ENCODE peak calls at places on chromosome 10, in seven cellular contexts. B is mammary epithelial cell; R is CD4-positive, CD25-positive, alpha-beta regulatory T cell; Z is PC-9; T is pancreas; J is colonic mucosa; K is cardiac muscle cell. Y is an unnamed sample.

GRCh38 chr10:127375423-127375822 is 173.7 kb upstream of the NPS start:
- DNase-seq in T (no peak), B (no peak), Z (no peak), K (no peak), R (no peak), J (no peak), Y (no peak)

GRCh38 chr10:42769653-42770052 is 12.9 kb upstream of the BMS1 start:
- DNase-seq in B (no peak), T (no peak), R (no peak), Z (peak; percentile 74), J (peak; percentile 65), K (no peak), Y (no peak)

GRCh38 chr10:119306514-119306951 is 99.2 kb downstream of the GRK5 start:
- DNase-seq in T (no peak), Z (peak; percentile 40), J (no peak), B (no peak), R (peak; percentile 89), K (no peak), Y (peak; percentile 96)

GRCh38 chr10:45404770-45405120 is 30.7 kb downstream of the ALOX5 start:
- DNase-seq in B (no peak), Z (no peak), J (no peak), T (no peak), R (no peak), K (no peak), Y (no peak)

GRCh38 chr10:93579089-93579488 is 12.6 kb downstream of the FFAR4 start:
- DNase-seq in B (peak; percentile 84), T (no peak), Z (peak; percentile 58), R (no peak), J (peak; percentile 52), K (no peak), Y (no peak)

GRCh38 chr10:58291538-58292174 is 22.7 kb downstream of the CISD1 start:
- DNase-seq in Z (peak; percentile 35), R (peak; percentile 59), J (no peak), K (peak; percentile 80), B (peak; percentile 42), T (no peak), Y (peak; percentile 70)

GRCh38 chr10:24897326-24897926 is 55.0 kb downstream of the PRTFDC1 start:
- DNase-seq in T (no peak), K (peak; percentile 77), J (no peak), B (no peak), R (peak; percentile 37), Z (peak; percentile 28), Y (no peak)

GRCh38 chr10:119456435-119456810 is 86.1 kb downstream of the RGS10 start:
- DNase-seq in Z (no peak), R (no peak), T (no peak), J (no peak), K (no peak), B (no peak), Y (no peak)

GRCh38 chr10:132514841-132515521 is 22.6 kb upstream of the INPP5A start:
- DNase-seq in Z (no peak), T (no peak), R (no peak), K (no peak), B (no peak), J (no peak), Y (no peak)

GRCh38 chr10:70145166-70145665 is 1.3 kb downstream of the TYSND1 start:
- DNase-seq in J (no peak), B (no peak), T (peak; percentile 45), K (peak; percentile 18), R (peak; percentile 20), Z (peak; percentile 14), Y (no peak)

GRCh38 chr10:905503-905902 is 26.0 kb downstream of the LARP4B start:
- DNase-seq in J (no peak), B (peak; percentile 8), T (no peak), R (no peak), Z (no peak), K (peak; percentile 9), Y (no peak)

GRCh38 chr10:70726909-70727495 is 54.7 kb downstream of the ADAMTS14 start:
- DNase-seq in J (no peak), R (no peak), Z (no peak), B (no peak), K (no peak), T (no peak), Y (no peak)

GRCh38 chr10:23344251-23344841 is at the start of gene C10orf67:
- DNase-seq in Z (peak; percentile 59), K (peak; percentile 82), T (no peak), J (peak; percentile 23), B (peak; percentile 43), R (peak; percentile 51), Y (no peak)

GRCh38 chr10:11527700-11528255 is 83.7 kb downstream of the USP6NL start:
- DNase-seq in B (peak; percentile 28), Z (no peak), R (peak; percentile 46), K (no peak), T (no peak), J (no peak), Y (peak; percentile 23)

GRCh38 chr10:115432188-115432819 is 339.1 kb downstream of the ATRNL1 start:
- DNase-seq in Z (no peak), K (peak; percentile 11), B (peak; percentile 8), R (no peak), T (no peak), J (no peak), Y (peak; percentile 2)

GRCh38 chr10:74107391-74107790 is 43.2 kb downstream of the AP3M1 start:
- DNase-seq in J (no peak), Z (no peak), K (no peak), B (no peak), R (no peak), T (no peak), Y (no peak)

GRCh38 chr10:116765549-116766162 is 23.3 kb upstream of the HSPA12A start:
- DNase-seq in Z (no peak), R (peak; percentile 41), J (peak; percentile 73), B (no peak), K (peak; percentile 29), T (no peak), Y (no peak)

GRCh38 chr10:47025540-47026300 is 114.5 kb downstream of the PTPN20 start:
- DNase-seq in K (peak; percentile 59), J (no peak), Z (no peak), B (no peak), T (no peak), R (no peak), Y (no peak)

GRCh38 chr10:47028466-47028865 is 117.2 kb downstream of the PTPN20 start:
- DNase-seq in B (no peak), T (no peak), K (no peak), J (no peak), Z (no peak), R (no peak), Y (no peak)

GRCh38 chr10:47027812-47028260 is 116.6 kb downstream of the PTPN20 start:
- DNase-seq in R (no peak), K (no peak), J (no peak), T (no peak), Z (no peak), B (no peak), Y (no peak)

GRCh38 chr10:47026301-47027107 is 115.3 kb downstream of the PTPN20 start:
- DNase-seq in J (peak; percentile 14), B (no peak), K (no peak), T (no peak), R (no peak), Z (no peak), Y (no peak)

DNA sequence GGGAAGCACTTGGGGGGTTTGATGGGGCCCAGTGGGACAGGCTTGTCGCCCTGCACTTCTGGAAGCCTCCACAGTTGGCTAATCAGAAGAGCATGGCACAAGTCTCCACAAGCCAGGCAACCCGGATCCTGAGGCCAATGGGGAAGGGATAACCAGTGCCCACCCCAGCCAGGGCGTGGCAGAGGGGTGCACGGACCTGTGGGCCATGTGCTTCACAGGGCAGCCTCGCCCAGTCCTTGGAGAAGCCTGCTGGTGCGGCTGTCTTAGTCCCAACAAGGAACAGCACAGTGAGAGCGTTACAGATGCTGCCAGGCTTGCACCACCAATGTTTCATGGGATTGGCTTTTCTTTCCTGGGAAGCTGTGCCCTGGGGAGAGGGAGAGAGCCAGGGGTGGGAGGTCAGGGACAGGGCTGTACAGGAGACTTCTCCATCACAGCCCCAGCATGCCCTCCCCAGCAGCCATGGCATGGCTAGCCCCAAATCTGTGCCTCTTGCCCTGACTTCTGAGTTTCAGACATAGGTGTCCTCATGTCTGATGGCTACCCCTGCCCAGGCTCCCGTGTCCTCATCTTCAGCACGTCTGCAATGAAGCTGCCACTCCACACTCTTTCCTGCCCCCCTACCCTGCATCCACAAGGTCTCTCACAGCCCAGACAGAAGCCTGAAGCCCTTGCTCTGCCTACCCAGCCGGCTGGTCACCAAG is 116.0 kb downstream of the PTPN20 start:
- DNase-seq in T (no peak), B (no peak), K (no peak), J (peak; percentile 10), Z (no peak), R (no peak), Y (no peak)
- H3K4me1 ChIP-seq in T (no peaks in the 10 kb centered on the region), B (no peaks in the 10 kb centered on the region), K (no peaks in the 10 kb centered on the region), J (no peaks in the 10 kb centered on the region), Z (no peaks in the 10 kb centered on the region), R (no peaks in the 10 kb centered on the region), Y (no peaks in the 10 kb centered on the region)

GRCh38 chr10:125085281-125085680 is 75.1 kb downstream of the CTBP2 start:
- DNase-seq in R (no peak), K (peak; percentile 29), T (no peak), B (no peak), Z (no peak), J (no peak), Y (no peak)

GRCh38 chr10:125086716-125087115 is 73.6 kb downstream of the CTBP2 start:
- DNase-seq in Z (no peak), B (no peak), T (no peak), R (no peak), K (no peak), J (no peak), Y (no peak)

GRCh38 chr10:125083576-125083920 is 76.8 kb downstream of the CTBP2 start:
- DNase-seq in R (no peak), T (no peak), J (no peak), Z (no peak), B (no peak), K (peak; percentile 38), Y (no peak)

GRCh38 chr10:125082881-125083575 is 77.3 kb downstream of the CTBP2 start:
- DNase-seq in T (no peak), R (no peak), Z (no peak), J (no peak), K (no peak), B (no peak), Y (no peak)

GRCh38 chr10:125084191-125085186 is 75.9 kb downstream of the CTBP2 start:
- DNase-seq in K (peak; percentile 89), B (peak; percentile 91), R (no peak), T (peak; percentile 98), J (no peak), Z (peak; percentile 83), Y (no peak)
- H3K36me3 ChIP-seq in K (no peaks in the 10 kb centered on the region), B (no peaks in the 10 kb centered on the region), R (no peaks in the 10 kb centered on the region), T (no peaks in the 10 kb centered on the region), J (no peaks in the 10 kb centered on the region), Z (peaks cover 9% of the 10 kb centered on the region), Y (no peaks in the 10 kb centered on the region)

GRCh38 chr10:102673235-102673634 is 29.0 kb downstream of the TRIM8 start:
- DNase-seq in J (no peak), K (no peak), R (no peak), B (no peak), T (no peak), Z (no peak), Y (no peak)
- H3K4me1 ChIP-seq in J (peaks cover 18% of the 10 kb centered on the region), K (peaks cover 86% of the 10 kb centered on the region), R (peaks cover 40% of the 10 kb centered on the region), B (peaks cover 50% of the 10 kb centered on the region), T (peaks cover 29% of the 10 kb centered on the region), Z (peaks cover 9% of the 10 kb centered on the region), Y (peaks cover 14% of the 10 kb centered on the region)

DNA sequence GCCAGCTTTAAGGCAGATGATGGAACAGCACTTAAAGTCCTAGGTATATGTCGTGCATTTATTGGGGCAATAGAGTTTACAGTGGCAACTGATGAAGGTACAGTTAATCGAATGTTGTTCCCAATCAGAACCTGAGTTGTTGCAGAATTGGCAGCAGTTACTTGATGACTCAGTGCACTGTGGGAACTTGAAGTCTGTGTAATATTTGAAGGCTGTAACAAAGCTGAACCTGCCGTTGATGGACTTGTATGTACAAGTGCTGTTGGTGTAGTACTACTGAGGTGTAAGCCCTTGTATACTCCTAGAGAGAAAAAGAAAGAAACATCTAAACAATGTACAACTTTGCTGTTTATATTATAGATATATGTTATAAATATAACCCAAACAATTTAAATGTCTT is 75.3 kb downstream of the EPC1 start:
- DNase-seq in T (no peak), J (no peak), Z (no peak), B (peak; percentile 74), K (peak; percentile 23), R (no peak), Y (no peak)
- H3K36me3 ChIP-seq in T (peaks cover 17% of the 10 kb centered on the region), J (peaks cover 13% of the 10 kb centered on the region), Z (peaks cover 27% of the 10 kb centered on the region), B (peaks cover 30% of the 10 kb centered on the region), K (peaks cover 40% of the 10 kb centered on the region), R (peaks cover 79% of the 10 kb centered on the region), Y (peaks cover 96% of the 10 kb centered on the region)